ENCODE peak calls at places on chromosomes 2 and 18, in ten cellular contexts. One of them, this sample, is unnamed.

GRCh38 chr2:85583667-85584353 is 421 bp upstream of the VAMP5 start:
- DNase-seq in SK-N-SH: no peak
- DNase-seq in activated CD8-positive, alpha-beta memory T cell treated with anti-CD3 and anti-CD28 coated beads, Interleukin-2, amount 50 U/mL, for 48 hours: no peak
- DNase-seq in T follicular helper cell: no peak
- DNase-seq in iPS-NIHi11: no peak
- DNase-seq in AG10803: no peak
- DNase-seq in ovary: no peak
- DNase-seq in stimulated activated CD4-positive, alpha-beta T cell treated with anti-CD3 and anti-CD28 coated beads, Interleukin-1b, Interleukin-23, amount 100 ng/mL, for 4 hours: no peak
- DNase-seq in hypothalamus: no peak
- DNase-seq in HT1080: no peak
- DNase-seq in this sample: no peak

GRCh38 chr2:174337337-174338154 is 2.8 kb downstream of the SP9 start:
- DNase-seq in activated CD8-positive, alpha-beta memory T cell treated with anti-CD3 and anti-CD28 coated beads, Interleukin-2, amount 50 U/mL, for 48 hours: peak; percentile 69
- DNase-seq in AG10803: peak; percentile 50
- DNase-seq in T follicular helper cell: no peak
- DNase-seq in ovary: no peak
- DNase-seq in SK-N-SH: peak; percentile 70
- DNase-seq in iPS-NIHi11: peak; percentile 32
- DNase-seq in HT1080: no peak
- DNase-seq in stimulated activated CD4-positive, alpha-beta T cell treated with anti-CD3 and anti-CD28 coated beads, Interleukin-1b, Interleukin-23, amount 100 ng/mL, for 4 hours: no peak
- DNase-seq in hypothalamus: no peak
- DNase-seq in this sample: peak; percentile 30

GRCh38 chr2:111219285-111219684 is 98.6 kb downstream of the BCL2L11 start:
- DNase-seq in hypothalamus: no peak
- DNase-seq in iPS-NIHi11: peak; percentile 49
- DNase-seq in ovary: no peak
- DNase-seq in HT1080: peak; percentile 10
- DNase-seq in AG10803: no peak
- DNase-seq in SK-N-SH: no peak
- DNase-seq in T follicular helper cell: no peak
- DNase-seq in activated CD8-positive, alpha-beta memory T cell treated with anti-CD3 and anti-CD28 coated beads, Interleukin-2, amount 50 U/mL, for 48 hours: no peak
- DNase-seq in stimulated activated CD4-positive, alpha-beta T cell treated with anti-CD3 and anti-CD28 coated beads, Interleukin-1b, Interleukin-23, amount 100 ng/mL, for 4 hours: no peak
- DNase-seq in this sample: no peak

GRCh38 chr2:25981596-25982272 is 563 bp downstream of the KIF3C start:
- DNase-seq in iPS-NIHi11: peak; percentile 51
- DNase-seq in stimulated activated CD4-positive, alpha-beta T cell treated with anti-CD3 and anti-CD28 coated beads, Interleukin-1b, Interleukin-23, amount 100 ng/mL, for 4 hours: no peak
- DNase-seq in T follicular helper cell: no peak
- DNase-seq in activated CD8-positive, alpha-beta memory T cell treated with anti-CD3 and anti-CD28 coated beads, Interleukin-2, amount 50 U/mL, for 48 hours: no peak
- DNase-seq in AG10803: no peak
- DNase-seq in SK-N-SH: peak; percentile 82
- DNase-seq in ovary: peak; percentile 34
- DNase-seq in hypothalamus: no peak
- DNase-seq in HT1080: no peak
- DNase-seq in this sample: peak; percentile 30

GRCh38 chr2:64644240-64645013 is 9.3 kb downstream of the SERTAD2 start:
- DNase-seq in AG10803: peak; percentile 68
- DNase-seq in activated CD8-positive, alpha-beta memory T cell treated with anti-CD3 and anti-CD28 coated beads, Interleukin-2, amount 50 U/mL, for 48 hours: peak; percentile 76
- DNase-seq in hypothalamus: peak; percentile 72
- DNase-seq in T follicular helper cell: no peak
- DNase-seq in SK-N-SH: no peak
- DNase-seq in ovary: peak; percentile 82
- DNase-seq in HT1080: peak; percentile 78
- DNase-seq in iPS-NIHi11: peak; percentile 78
- DNase-seq in stimulated activated CD4-positive, alpha-beta T cell treated with anti-CD3 and anti-CD28 coated beads, Interleukin-1b, Interleukin-23, amount 100 ng/mL, for 4 hours: peak; percentile 30
- DNase-seq in this sample: peak; percentile 79

GRCh38 chr18:47417807-47418206 is 166.3 kb upstream of the SKOR2 start:
- DNase-seq in HT1080: peak; percentile 81
- DNase-seq in stimulated activated CD4-positive, alpha-beta T cell treated with anti-CD3 and anti-CD28 coated beads, Interleukin-1b, Interleukin-23, amount 100 ng/mL, for 4 hours: no peak
- DNase-seq in iPS-NIHi11: no peak
- DNase-seq in activated CD8-positive, alpha-beta memory T cell treated with anti-CD3 and anti-CD28 coated beads, Interleukin-2, amount 50 U/mL, for 48 hours: no peak
- DNase-seq in hypothalamus: no peak
- DNase-seq in T follicular helper cell: no peak
- DNase-seq in ovary: no peak
- DNase-seq in AG10803: peak; percentile 17
- DNase-seq in SK-N-SH: no peak
- DNase-seq in this sample: peak; percentile 27

GRCh38 chr2:234881413-234882241 is 70.2 kb upstream of the SH3BP4 start:
- DNase-seq in hypothalamus: peak; percentile 78
- DNase-seq in stimulated activated CD4-positive, alpha-beta T cell treated with anti-CD3 and anti-CD28 coated beads, Interleukin-1b, Interleukin-23, amount 100 ng/mL, for 4 hours: peak; percentile 20
- DNase-seq in activated CD8-positive, alpha-beta memory T cell treated with anti-CD3 and anti-CD28 coated beads, Interleukin-2, amount 50 U/mL, for 48 hours: peak; percentile 85
- DNase-seq in AG10803: peak; percentile 66
- DNase-seq in iPS-NIHi11: peak; percentile 94
- DNase-seq in ovary: peak; percentile 80
- DNase-seq in SK-N-SH: peak; percentile 78
- DNase-seq in HT1080: peak; percentile 87
- DNase-seq in T follicular helper cell: no peak
- DNase-seq in this sample: peak; percentile 88

GRCh38 chr2:18380316-18380715 is 180.1 kb downstream of the RDH14 start:
- DNase-seq in SK-N-SH: no peak
- DNase-seq in HT1080: no peak
- DNase-seq in AG10803: peak; percentile 17
- DNase-seq in activated CD8-positive, alpha-beta memory T cell treated with anti-CD3 and anti-CD28 coated beads, Interleukin-2, amount 50 U/mL, for 48 hours: no peak
- DNase-seq in hypothalamus: no peak
- DNase-seq in stimulated activated CD4-positive, alpha-beta T cell treated with anti-CD3 and anti-CD28 coated beads, Interleukin-1b, Interleukin-23, amount 100 ng/mL, for 4 hours: no peak
- DNase-seq in T follicular helper cell: no peak
- DNase-seq in ovary: no peak
- DNase-seq in iPS-NIHi11: no peak
- DNase-seq in this sample: no peak

GRCh38 chr2:214504599-214505376 is 93.9 kb downstream of the VWC2L start:
- DNase-seq in stimulated activated CD4-positive, alpha-beta T cell treated with anti-CD3 and anti-CD28 coated beads, Interleukin-1b, Interleukin-23, amount 100 ng/mL, for 4 hours: no peak
- DNase-seq in ovary: no peak
- DNase-seq in activated CD8-positive, alpha-beta memory T cell treated with anti-CD3 and anti-CD28 coated beads, Interleukin-2, amount 50 U/mL, for 48 hours: no peak
- DNase-seq in AG10803: no peak
- DNase-seq in hypothalamus: no peak
- DNase-seq in iPS-NIHi11: no peak
- DNase-seq in SK-N-SH: no peak
- DNase-seq in HT1080: no peak
- DNase-seq in T follicular helper cell: no peak
- DNase-seq in this sample: no peak

GRCh38 chr2:232623768-232624553 is 9.4 kb upstream of the EFHD1 start:
- DNase-seq in hypothalamus: no peak
- DNase-seq in SK-N-SH: no peak
- DNase-seq in stimulated activated CD4-positive, alpha-beta T cell treated with anti-CD3 and anti-CD28 coated beads, Interleukin-1b, Interleukin-23, amount 100 ng/mL, for 4 hours: no peak
- DNase-seq in ovary: no peak
- DNase-seq in HT1080: no peak
- DNase-seq in activated CD8-positive, alpha-beta memory T cell treated with anti-CD3 and anti-CD28 coated beads, Interleukin-2, amount 50 U/mL, for 48 hours: no peak
- DNase-seq in AG10803: no peak
- DNase-seq in T follicular helper cell: no peak
- DNase-seq in iPS-NIHi11: no peak
- DNase-seq in this sample: no peak

GRCh38 chr2:40260437-40260836 is 191.5 kb downstream of the SLC8A1 start:
- DNase-seq in activated CD8-positive, alpha-beta memory T cell treated with anti-CD3 and anti-CD28 coated beads, Interleukin-2, amount 50 U/mL, for 48 hours: no peak
- DNase-seq in stimulated activated CD4-positive, alpha-beta T cell treated with anti-CD3 and anti-CD28 coated beads, Interleukin-1b, Interleukin-23, amount 100 ng/mL, for 4 hours: no peak
- DNase-seq in iPS-NIHi11: no peak
- DNase-seq in AG10803: no peak
- DNase-seq in hypothalamus: no peak
- DNase-seq in SK-N-SH: no peak
- DNase-seq in T follicular helper cell: no peak
- DNase-seq in HT1080: no peak
- DNase-seq in ovary: no peak
- DNase-seq in this sample: no peak

GRCh38 chr2:105737980-105738657 is 6.6 kb upstream of the NCK2 start:
- DNase-seq in AG10803: no peak
- DNase-seq in stimulated activated CD4-positive, alpha-beta T cell treated with anti-CD3 and anti-CD28 coated beads, Interleukin-1b, Interleukin-23, amount 100 ng/mL, for 4 hours: no peak
- DNase-seq in activated CD8-positive, alpha-beta memory T cell treated with anti-CD3 and anti-CD28 coated beads, Interleukin-2, amount 50 U/mL, for 48 hours: no peak
- DNase-seq in HT1080: peak; percentile 38
- DNase-seq in ovary: no peak
- DNase-seq in iPS-NIHi11: no peak
- DNase-seq in T follicular helper cell: peak; percentile 38
- DNase-seq in hypothalamus: no peak
- DNase-seq in SK-N-SH: no peak
- DNase-seq in this sample: no peak

GRCh38 chr2:79935771-79936657 is 368.5 kb downstream of the LRRTM1 start:
- DNase-seq in T follicular helper cell: no peak
- DNase-seq in stimulated activated CD4-positive, alpha-beta T cell treated with anti-CD3 and anti-CD28 coated beads, Interleukin-1b, Interleukin-23, amount 100 ng/mL, for 4 hours: no peak
- DNase-seq in SK-N-SH: peak; percentile 48
- DNase-seq in AG10803: peak; percentile 75
- DNase-seq in hypothalamus: peak; percentile 25
- DNase-seq in ovary: no peak
- DNase-seq in iPS-NIHi11: peak; percentile 68
- DNase-seq in activated CD8-positive, alpha-beta memory T cell treated with anti-CD3 and anti-CD28 coated beads, Interleukin-2, amount 50 U/mL, for 48 hours: no peak
- DNase-seq in HT1080: peak; percentile 31
- DNase-seq in this sample: peak; percentile 49

GRCh38 chr2:190178066-190178722 is 115.7 kb upstream of the MSTN start:
- DNase-seq in AG10803: no peak
- DNase-seq in activated CD8-positive, alpha-beta memory T cell treated with anti-CD3 and anti-CD28 coated beads, Interleukin-2, amount 50 U/mL, for 48 hours: no peak
- DNase-seq in T follicular helper cell: no peak
- DNase-seq in ovary: no peak
- DNase-seq in stimulated activated CD4-positive, alpha-beta T cell treated with anti-CD3 and anti-CD28 coated beads, Interleukin-1b, Interleukin-23, amount 100 ng/mL, for 4 hours: no peak
- DNase-seq in iPS-NIHi11: no peak
- DNase-seq in SK-N-SH: peak; percentile 5
- DNase-seq in HT1080: no peak
- DNase-seq in hypothalamus: no peak
- DNase-seq in this sample: no peak

GRCh38 chr2:188529710-188530109 is 238.0 kb downstream of the GULP1 start:
- DNase-seq in HT1080: no peak
- DNase-seq in SK-N-SH: peak; percentile 22
- DNase-seq in iPS-NIHi11: no peak
- DNase-seq in AG10803: no peak
- DNase-seq in T follicular helper cell: no peak
- DNase-seq in stimulated activated CD4-positive, alpha-beta T cell treated with anti-CD3 and anti-CD28 coated beads, Interleukin-1b, Interleukin-23, amount 100 ng/mL, for 4 hours: no peak
- DNase-seq in hypothalamus: no peak
- DNase-seq in activated CD8-positive, alpha-beta memory T cell treated with anti-CD3 and anti-CD28 coated beads, Interleukin-2, amount 50 U/mL, for 48 hours: no peak
- DNase-seq in ovary: no peak
- DNase-seq in this sample: no peak

GRCh38 chr2:190847504-190848201 is 33.0 kb upstream of the GLS start:
- DNase-seq in ovary: no peak
- DNase-seq in AG10803: peak; percentile 72
- DNase-seq in iPS-NIHi11: no peak
- DNase-seq in T follicular helper cell: no peak
- DNase-seq in hypothalamus: no peak
- DNase-seq in HT1080: no peak
- DNase-seq in stimulated activated CD4-positive, alpha-beta T cell treated with anti-CD3 and anti-CD28 coated beads, Interleukin-1b, Interleukin-23, amount 100 ng/mL, for 4 hours: no peak
- DNase-seq in SK-N-SH: no peak
- DNase-seq in activated CD8-positive, alpha-beta memory T cell treated with anti-CD3 and anti-CD28 coated beads, Interleukin-2, amount 50 U/mL, for 48 hours: no peak
- DNase-seq in this sample: peak; percentile 34

GRCh38 chr2:166057363-166058169 is 70.3 kb downstream of the SCN1A start:
- DNase-seq in SK-N-SH: no peak
- DNase-seq in activated CD8-positive, alpha-beta memory T cell treated with anti-CD3 and anti-CD28 coated beads, Interleukin-2, amount 50 U/mL, for 48 hours: no peak
- DNase-seq in T follicular helper cell: no peak
- DNase-seq in AG10803: peak; percentile 33
- DNase-seq in ovary: no peak
- DNase-seq in HT1080: peak; percentile 6
- DNase-seq in stimulated activated CD4-positive, alpha-beta T cell treated with anti-CD3 and anti-CD28 coated beads, Interleukin-1b, Interleukin-23, amount 100 ng/mL, for 4 hours: no peak
- DNase-seq in iPS-NIHi11: no peak
- DNase-seq in hypothalamus: no peak
- DNase-seq in this sample: peak; percentile 28

GRCh38 chr2:233976690-233977294 is 59.6 kb downstream of the TRPM8 start:
- DNase-seq in iPS-NIHi11: peak; percentile 39
- DNase-seq in ovary: no peak
- DNase-seq in AG10803: peak; percentile 71
- DNase-seq in T follicular helper cell: no peak
- DNase-seq in activated CD8-positive, alpha-beta memory T cell treated with anti-CD3 and anti-CD28 coated beads, Interleukin-2, amount 50 U/mL, for 48 hours: peak; percentile 40
- DNase-seq in stimulated activated CD4-positive, alpha-beta T cell treated with anti-CD3 and anti-CD28 coated beads, Interleukin-1b, Interleukin-23, amount 100 ng/mL, for 4 hours: no peak
- DNase-seq in HT1080: peak; percentile 82
- DNase-seq in hypothalamus: no peak
- DNase-seq in SK-N-SH: peak; percentile 68
- DNase-seq in this sample: peak; percentile 82